ENCODE peak calls at places on chromosomes 5 and 9, in six cellular contexts. U is A549; F is hepatocyte; R is sigmoid colon; S is PC-9; B is CD8-positive, alpha-beta T cell. K is an unnamed sample.

GRCh38 chr9:132552041-132552440 is 30.4 kb upstream of the BARHL1 start:
- DNase-seq in U (no peak), F (no peak), R (no peak), S (no peak), B (no peak), K (no peak)

GRCh38 chr9:134458111-134458845 is 132.0 kb downstream of the RXRA start:
- DNase-seq in U (no peak), F (peak), R (no peak), S (no peak), B (no peak), K (no peak)

GRCh38 chr5:137778772-137779564 is 24.8 kb upstream of the HNRNPA0 start:
- DNase-seq in U (no peak), F (peak), R (no peak), S (no peak), B (no peak), K (peak)

GRCh38 chr9:28163619-28164018 is 590.3 kb upstream of the C9orf72 start:
- DNase-seq in U (no peak), F (no peak), R (no peak), S (no peak), B (no peak), K (no peak)

GRCh38 chr5:138021771-138022170 is 11.1 kb downstream of the FAM13B start:
- DNase-seq in U (no peak), F (no peak), R (no peak), S (no peak), B (no peak), K (no peak)

GRCh38 chr5:153792305-153792704 is 246.4 kb downstream of the FAM114A2 start:
- DNase-seq in U (no peak), F (no peak), R (no peak), S (no peak), B (no peak), K (no peak)

GRCh38 chr5:74240783-74241750 is 399.5 kb downstream of the ENC1 start:
- DNase-seq in U (no peak), F (peak), R (no peak), S (peak), B (no peak), K (peak)

GRCh38 chr9:87681271-87682061 is 44.5 kb upstream of the CTSL start:
- DNase-seq in U (no peak), F (peak), R (no peak), S (no peak), B (no peak), K (no peak)

GRCh38 chr9:128123451-128124080 is 4.0 kb downstream of the PTGES2 start:
- DNase-seq in U (no peak), F (no peak), R (peak), S (no peak), B (no peak), K (no peak)

GRCh38 chr5:140250386-140250785 is 52.5 kb downstream of the PFDN1 start:
- DNase-seq in U (no peak), F (no peak), R (no peak), S (no peak), B (no peak), K (no peak)

GRCh38 chr9:8895498-8896224 is 1096.1 kb upstream of the DMAC1 start:
- DNase-seq in U (peak), F (peak), R (no peak), S (no peak), B (no peak), K (peak)

GRCh38 chr5:172353271-172353807 is 69.8 kb upstream of the UBTD2 start:
- DNase-seq in U (no peak), F (no peak), R (no peak), S (no peak), B (no peak), K (no peak)

GRCh38 chr9:37283730-37284235 is 138.7 kb upstream of the GRHPR start:
- DNase-seq in U (no peak), F (no peak), R (no peak), S (no peak), B (no peak), K (no peak)

GRCh38 chr5:37803487-37803886 is 36.4 kb downstream of the GDNF start:
- DNase-seq in U (no peak), F (no peak), R (no peak), S (no peak), B (no peak), K (no peak)

GRCh38 chr5:78562719-78563330 is 85.7 kb downstream of the LHFPL2 start:
- DNase-seq in U (no peak), F (no peak), R (no peak), S (no peak), B (no peak), K (no peak)

GRCh38 chr9:114459464-114459863 is 45.8 kb downstream of the WHRN start:
- DNase-seq in U (no peak), F (no peak), R (no peak), S (no peak), B (no peak), K (no peak)

GRCh38 chr9:114303977-114304376 is 18.9 kb upstream of the ORM1 start:
- DNase-seq in U (no peak), F (peak), R (no peak), S (no peak), B (no peak), K (no peak)

GRCh38 chr5:67081259-67081658 is 115.3 kb downstream of the CD180 start:
- DNase-seq in U (no peak), F (no peak), R (no peak), S (no peak), B (no peak), K (no peak)

GRCh38 chr5:139745800-139746690 is 49.6 kb upstream of the PSD2 start:
- DNase-seq in U (peak), F (peak), R (peak), S (peak), B (peak), K (peak)

GRCh38 chr9:22316645-22317044 is 130.0 kb upstream of the DMRTA1 start:
- DNase-seq in U (no peak), F (no peak), R (no peak), S (no peak), B (no peak), K (no peak)

GRCh38 chr9:18795947-18796705 is 236.9 kb downstream of the SAXO1 start:
- DNase-seq in U (no peak), F (no peak), R (no peak), S (no peak), B (no peak), K (peak)

GRCh38 chr5:132020568-132021339 is 9.3 kb upstream of the ACSL6 start:
- DNase-seq in U (no peak), F (no peak), R (no peak), S (no peak), B (no peak), K (no peak)

GRCh38 chr5:65925601-65926275 is 637 bp upstream of the ERBIN start:
- DNase-seq in U (peak), F (peak), R (peak), S (peak), B (peak), K (peak)

GRCh38 chr5:74767579-74767913 is 497 bp downstream of the NSA2 start:
- DNase-seq in U (peak), F (peak), R (no peak), S (no peak), B (peak), K (no peak)

GRCh38 chr9:85212209-85212608 is 529.5 kb downstream of the AGTPBP1 start:
- DNase-seq in U (no peak), F (peak), R (no peak), S (no peak), B (no peak), K (no peak)

GRCh38 chr5:541148-541887 is 17.1 kb upstream of the SLC9A3 start:
- DNase-seq in U (no peak), F (no peak), R (peak), S (no peak), B (peak), K (no peak)

GRCh38 chr5:56128166-56128565 is 105.0 kb downstream of the ANKRD55 start:
- DNase-seq in U (no peak), F (no peak), R (no peak), S (no peak), B (no peak), K (no peak)

GRCh38 chr5:123951204-123951977 is 439.4 kb downstream of the CSNK1G3 start:
- DNase-seq in U (no peak), F (no peak), R (no peak), S (no peak), B (no peak), K (peak)

GRCh38 chr9:136624184-136624951 is 38.3 kb upstream of the EGFL7 start:
- DNase-seq in U (no peak), F (no peak), R (no peak), S (no peak), B (no peak), K (peak)

GRCh38 chr9:129101279-129101678 is 9.3 kb downstream of the CRAT start:
- DNase-seq in U (no peak), F (no peak), R (no peak), S (no peak), B (no peak), K (no peak)

GRCh38 chr5:44887722-44888121 is 79.0 kb downstream of the MRPS30 start:
- DNase-seq in U (no peak), F (no peak), R (no peak), S (no peak), B (no peak), K (no peak)

GRCh38 chr5:111743521-111743920 is 13.5 kb downstream of the NREP start:
- DNase-seq in U (no peak), F (no peak), R (no peak), S (no peak), B (no peak), K (no peak)

GRCh38 chr5:111743993-111744392 is 13.0 kb downstream of the NREP start:
- DNase-seq in U (no peak), F (peak), R (no peak), S (no peak), B (no peak), K (no peak)

GRCh38 chr5:111742595-111742994 is 14.4 kb downstream of the NREP start:
- DNase-seq in U (no peak), F (peak), R (no peak), S (no peak), B (no peak), K (no peak)

GRCh38 chr5:111745075-111745474 is 11.9 kb downstream of the NREP start:
- DNase-seq in U (no peak), F (no peak), R (no peak), S (no peak), B (no peak), K (no peak)

GRCh38 chr5:111744455-111744854 is 12.5 kb downstream of the NREP start:
- DNase-seq in U (no peak), F (no peak), R (no peak), S (no peak), B (no peak), K (no peak)
- H3K4me3 ChIP-seq in U (no peak), F (no peak), R (no peak), S (no peak), B (no peak), K (no peak)

GRCh38 chr5:178994580-178995340 is at the start of gene GRM6:
- DNase-seq in U (no peak), F (no peak), R (no peak), S (no peak), B (no peak), K (no peak)
- H3K27ac ChIP-seq in U (no peak), F (no peak), R (no peak), S (no peak), B (no peak), K (no peak)

GRCh38 chr5:174455301-174455700 is 269.1 kb upstream of the MSX2 start:
- DNase-seq in U (no peak), F (no peak), R (no peak), S (no peak), B (no peak), K (no peak)
- H3K4me3 ChIP-seq in U (no peak), F (no peak), R (no peak), S (no peak), B (no peak), K (no peak)

GRCh38 chr9:137815256-137816255 is 62.0 kb upstream of the CACNA1B start:
- DNase-seq in U (no peak), F (no peak), R (no peak), S (no peak), B (no peak), K (no peak)
- H3K27ac ChIP-seq in U (no peak), F (no peak), R (no peak), S (no peak), B (no peak), K (no peak)

GRCh38 chr9:121478816-121479676 is 20.6 kb downstream of the GGTA1 start:
- DNase-seq in U (no peak), F (no peak), R (no peak), S (no peak), B (no peak), K (peak)
- H3K4me3 ChIP-seq in U (no peak), F (no peak), R (no peak), S (no peak), B (no peak), K (peak)

DNA sequence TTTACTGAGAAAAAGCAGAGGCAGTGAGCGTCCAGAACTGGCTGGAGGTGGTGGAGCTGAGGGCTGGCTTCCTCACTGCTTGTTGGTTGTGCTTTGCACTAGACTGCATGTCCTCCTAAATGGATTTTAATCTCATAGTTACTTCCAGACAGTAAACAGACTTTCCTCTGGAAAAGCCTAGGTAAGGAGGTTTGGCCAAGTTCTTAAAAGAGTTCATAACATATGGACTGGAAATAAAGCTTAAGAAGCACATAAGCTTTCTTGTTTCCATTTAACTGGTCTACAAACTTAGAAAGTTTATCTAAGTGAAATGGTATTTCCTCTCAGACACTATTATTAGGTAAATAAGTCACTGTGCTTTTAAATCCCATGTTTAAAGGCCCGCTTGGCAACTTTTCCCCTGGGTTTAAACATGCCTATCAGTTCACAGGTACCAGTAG is 2.0 kb downstream of the ASPN start:
- DNase-seq in U (no peak), F (peak), R (no peak), S (no peak), B (no peak), K (no peak)
- H3K27ac ChIP-seq in U (no peak), F (peak), R (peak), S (peak), B (no peak), K (no peak)

DNA sequence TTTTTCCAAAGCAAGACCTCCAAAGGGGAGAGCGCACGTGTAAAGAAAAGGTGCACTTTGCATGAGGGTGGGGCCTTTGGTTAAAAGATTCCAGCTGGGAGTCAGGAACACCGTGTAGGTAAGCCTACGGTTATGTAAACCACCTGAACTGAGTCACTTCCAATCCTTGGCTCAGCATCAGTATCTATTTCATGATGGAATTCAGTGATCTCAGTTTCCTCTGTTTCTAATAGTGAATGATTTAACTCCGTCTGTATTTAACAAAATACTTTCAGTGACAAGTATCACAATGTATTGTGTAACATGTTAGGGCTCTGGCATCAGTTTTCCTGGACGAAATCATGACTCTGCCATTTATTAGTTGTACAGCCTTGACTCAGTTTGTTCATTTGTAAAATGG is 1.3 kb upstream of the SVEP1 start:
- DNase-seq in U (no peak), F (no peak), R (no peak), S (peak), B (no peak), K (no peak)
- H3K4me3 ChIP-seq in U (no peak), F (no peak), R (no peak), S (peak), B (no peak), K (no peak)

DNA sequence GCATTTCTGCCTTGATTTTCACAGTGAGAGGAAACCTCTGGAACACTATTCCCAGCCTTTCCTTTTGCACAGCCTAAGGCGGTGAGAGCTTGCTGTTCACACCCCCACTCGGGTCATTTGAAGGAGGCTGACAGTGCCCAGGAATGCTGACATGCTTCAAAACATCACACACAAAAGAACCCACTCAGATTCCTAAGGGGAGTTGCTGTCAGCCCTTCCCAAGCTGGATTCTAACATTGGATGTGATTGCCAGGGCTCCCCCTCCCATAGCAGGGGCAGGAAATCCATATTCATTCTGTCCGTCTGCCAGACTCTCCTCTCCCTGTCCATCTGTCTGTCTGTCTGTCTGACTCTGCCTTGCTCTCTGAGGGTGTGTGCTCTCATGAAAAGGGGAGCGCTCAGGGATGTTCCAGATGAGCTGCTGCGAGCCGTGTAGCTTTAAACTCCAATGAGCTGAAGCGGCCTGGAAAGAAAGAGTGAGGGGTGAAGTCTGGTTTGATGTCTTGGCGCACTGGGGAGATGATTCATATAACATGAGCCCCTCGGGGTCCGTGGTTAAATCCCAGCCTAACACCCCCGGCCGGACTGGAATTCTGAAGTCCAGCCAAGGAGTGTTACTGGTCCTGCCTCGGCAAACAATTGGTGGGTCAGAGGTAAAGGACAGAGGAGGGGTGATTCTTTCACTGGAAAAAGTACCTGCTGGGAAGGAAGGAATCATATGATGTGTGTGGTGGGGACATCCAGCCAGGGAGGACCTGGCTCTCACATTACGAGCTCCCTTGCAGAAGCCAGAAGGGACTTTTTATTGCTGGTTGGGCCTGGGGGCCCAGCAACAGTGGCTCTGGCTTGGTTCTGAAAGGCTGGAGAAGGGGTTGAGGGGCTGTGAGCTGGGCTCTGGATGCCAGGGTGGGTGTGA is 517.1 kb downstream of the CCDC171 start:
- DNase-seq in U (no peak), F (no peak), R (no peak), S (no peak), B (no peak), K (no peak)
- H3K27ac ChIP-seq in U (no peak), F (peak), R (no peak), S (no peak), B (no peak), K (no peak)

GRCh38 chr5:151092750-151093149 is 11.9 kb upstream of the TNIP1 start:
- DNase-seq in U (no peak), F (no peak), R (peak), S (peak), B (no peak), K (peak)

GRCh38 chr5:151094861-151095260 is 14.0 kb upstream of the TNIP1 start:
- DNase-seq in U (no peak), F (no peak), R (peak), S (no peak), B (no peak), K (no peak)

GRCh38 chr5:151095341-151096000 is 14.6 kb upstream of the TNIP1 start:
- DNase-seq in U (no peak), F (peak), R (no peak), S (no peak), B (no peak), K (peak)

GRCh38 chr5:151094054-151094858 is 13.4 kb upstream of the TNIP1 start:
- DNase-seq in U (peak), F (peak), R (no peak), S (no peak), B (peak), K (no peak)

GRCh38 chr5:151093476-151093889 is 12.6 kb upstream of the TNIP1 start:
- DNase-seq in U (no peak), F (peak), R (peak), S (peak), B (no peak), K (no peak)
- H3K4me3 ChIP-seq in U (no peak), F (no peak), R (no peak), S (peak), B (no peak), K (no peak)

K was measured in SJCRH30.